ENCODE peak calls at places on chromosomes 7 and 10, in five cellular contexts. Q is skeletal muscle cell; G is AG08396; P is GM20000; R is CD4-positive, alpha-beta memory T cell. F is an unnamed sample.

GRCh38 chr7:18866359-18867036 is 250.9 kb downstream of the TWIST1 start:
- DNase-seq in Q (peak; percentile 100), G (peak; percentile 79), P (peak; percentile 28), R (no peak), F (no peak)

GRCh38 chr7:106166651-106167342 is 54.7 kb upstream of the SYPL1 start:
- DNase-seq in R (peak; percentile 39), P (peak; percentile 55), G (peak; percentile 72), Q (peak; percentile 41), F (peak; percentile 83)

GRCh38 chr10:112092529-112092928 is 91.0 kb downstream of the GPAM start:
- DNase-seq in Q (no peak), R (no peak), P (no peak), G (no peak), F (no peak)

GRCh38 chr7:7870590-7870989 is 98.0 kb upstream of the GLCCI1 start:
- DNase-seq in Q (no peak), P (no peak), G (no peak), R (no peak), F (no peak)

GRCh38 chr7:44639701-44640321 is 33.4 kb downstream of the OGDH start:
- DNase-seq in R (no peak), G (peak; percentile 55), P (no peak), Q (peak; percentile 49), F (no peak)

GRCh38 chr10:101938316-101939272 is 95.0 kb upstream of the KCNIP2 start:
- DNase-seq in Q (peak; percentile 69), G (peak; percentile 46), P (no peak), R (no peak), F (no peak)

GRCh38 chr7:36127075-36127740 is 25.8 kb upstream of the EEPD1 start:
- DNase-seq in G (no peak), R (no peak), Q (no peak), P (no peak), F (peak; percentile 82)

GRCh38 chr7:157235357-157236018 is 96.8 kb downstream of the UBE3C start:
- DNase-seq in R (no peak), G (peak; percentile 31), Q (peak; percentile 15), P (no peak), F (no peak)

GRCh38 chr7:150398965-150399320 is 19.8 kb downstream of the ZNF775 start:
- DNase-seq in G (no peak), Q (no peak), P (no peak), R (no peak), F (no peak)